ENCODE peak calls at places on chromosomes 7 and 10, in ten cellular contexts. C is activated effector memory CD4-positive, alpha-beta T cell treated with anti-CD3 and anti-CD28 coated beads, Interleukin-2, amount 50 U/mL, for 16 hours; H is stimulated activated naive CD8-positive, alpha-beta T cell treated with anti-CD3 and anti-CD28 coated beads, Interleukin-15, amount 100 ng/mL, for 72 hours; G is left colon; Q is glutamatergic neuron; W is activated naive CD8-positive, alpha-beta T cell treated with anti-CD3 and anti-CD28 coated beads for 36 hours; K is hypothalamus; X is cardiac fibroblast; U is head of caudate nucleus; V is skeletal muscle cell. J is an unnamed sample.

GRCh38 chr10:72086466-72087391 is 1.6 kb downstream of the SPOCK2 start:
- DNase-seq in C (peak), H (no peak), G (peak), Q (peak), W (peak), K (no peak), X (no peak), U (no peak), V (no peak), J (no peak)

GRCh38 chr10:103544657-103545310 is 51.3 kb downstream of the NEURL1 start:
- DNase-seq in C (no peak), H (no peak), G (no peak), Q (no peak), W (no peak), K (no peak), X (no peak), U (no peak), V (no peak), J (no peak)

GRCh38 chr7:87702326-87702725 is 74.1 kb downstream of the RUNDC3B start:
- DNase-seq in C (no peak), H (no peak), G (no peak), Q (no peak), W (no peak), K (no peak), X (peak), U (no peak), V (no peak), J (no peak)

GRCh38 chr7:132395375-132395774 is 180.9 kb downstream of the PLXNA4 start:
- DNase-seq in C (no peak), H (no peak), G (no peak), Q (no peak), W (no peak), K (no peak), X (no peak), U (no peak), V (no peak), J (no peak)

GRCh38 chr10:664248-664647 is 25.2 kb downstream of the DIP2C start:
- DNase-seq in C (no peak), H (no peak), G (no peak), Q (no peak), W (no peak), K (no peak), X (no peak), U (no peak), V (no peak), J (no peak)

GRCh38 chr7:106273009-106273695 is 11.6 kb downstream of the NAMPT start:
- DNase-seq in C (no peak), H (no peak), G (no peak), Q (no peak), W (no peak), K (no peak), X (no peak), U (no peak), V (no peak), J (no peak)

GRCh38 chr10:3784510-3785250 is at the start of gene KLF6:
- DNase-seq in C (no peak), H (no peak), G (no peak), Q (peak), W (peak), K (peak), X (peak), U (peak), V (no peak), J (no peak)

GRCh38 chr7:17599733-17600685 is 301.6 kb downstream of the AHR start:
- DNase-seq in C (no peak), H (no peak), G (no peak), Q (no peak), W (no peak), K (no peak), X (peak), U (no peak), V (peak), J (peak)

GRCh38 chr7:46369933-46370654 is 449.0 kb upstream of the IGFBP3 start:
- DNase-seq in C (no peak), H (no peak), G (no peak), Q (no peak), W (no peak), K (no peak), X (peak), U (no peak), V (peak), J (peak)

GRCh38 chr7:138900040-138900828 is 81.0 kb downstream of the KIAA1549 start:
- DNase-seq in C (no peak), H (no peak), G (no peak), Q (no peak), W (no peak), K (no peak), X (no peak), U (no peak), V (peak), J (no peak)

GRCh38 chr10:124072541-124072940 is 20.9 kb downstream of the CHST15 start:
- DNase-seq in C (no peak), H (no peak), G (no peak), Q (no peak), W (no peak), K (no peak), X (no peak), U (no peak), V (no peak), J (no peak)

GRCh38 chr7:148763622-148764021 is 64.9 kb downstream of the CUL1 start:
- DNase-seq in C (no peak), H (no peak), G (no peak), Q (no peak), W (no peak), K (no peak), X (no peak), U (no peak), V (no peak), J (no peak)

GRCh38 chr10:61183971-61184370 is 240.0 kb upstream of the RHOBTB1 start:
- DNase-seq in C (no peak), H (no peak), G (no peak), Q (no peak), W (no peak), K (no peak), X (no peak), U (no peak), V (no peak), J (no peak)

GRCh38 chr10:124048371-124049290 is 44.8 kb downstream of the CHST15 start:
- DNase-seq in C (no peak), H (no peak), G (no peak), Q (no peak), W (no peak), K (no peak), X (no peak), U (no peak), V (no peak), J (no peak)

GRCh38 chr7:151687523-151688235 is 168.0 kb upstream of the RHEB start:
- DNase-seq in C (no peak), H (no peak), G (no peak), Q (no peak), W (no peak), K (no peak), X (peak), U (no peak), V (peak), J (peak)

GRCh38 chr10:44180321-44181154 is 204.4 kb downstream of the CXCL12 start:
- DNase-seq in C (no peak), H (no peak), G (no peak), Q (no peak), W (no peak), K (no peak), X (peak), U (no peak), V (peak), J (peak)

GRCh38 chr7:141641876-141642275 is 60.1 kb downstream of the DENND11 start:
- DNase-seq in C (no peak), H (no peak), G (no peak), Q (no peak), W (no peak), K (no peak), X (no peak), U (no peak), V (no peak), J (no peak)

GRCh38 chr10:55311823-55312431 is 510.9 kb upstream of the PCDH15 start:
- DNase-seq in C (no peak), H (no peak), G (no peak), Q (no peak), W (no peak), K (no peak), X (no peak), U (no peak), V (no peak), J (no peak)

GRCh38 chr10:60810437-60811182 is 32.3 kb downstream of the CDK1 start:
- DNase-seq in C (no peak), H (no peak), G (no peak), Q (no peak), W (no peak), K (no peak), X (peak), U (no peak), V (no peak), J (no peak)

GRCh38 chr10:110226555-110226925 is 19.1 kb downstream of the MXI1 start:
- DNase-seq in C (peak), H (peak), G (peak), Q (peak), W (peak), K (peak), X (peak), U (peak), V (peak), J (peak)